ENCODE peak calls at places on chromosomes 13 and 19, in four cellular contexts. B is OCI-LY7, T is GM12878, S is AG10803. N is an unnamed sample.

GRCh38 chr13:113049521-113049941 is 56.1 kb upstream of the F7 start:
- DNase-seq in B (no peak), T (no peak), S (peak), N (no peak)

GRCh38 chr13:63337921-63338320 is 1922.3 kb upstream of the PCDH20 start:
- DNase-seq in B (no peak), T (no peak), S (no peak), N (no peak)

GRCh38 chr13:110499621-110500281 is 61.8 kb downstream of the RAB20 start:
- DNase-seq in B (no peak), T (no peak), S (peak), N (no peak)

GRCh38 chr13:27933580-27934328 is 14.0 kb downstream of the PDX1 start:
- DNase-seq in B (no peak), T (no peak), S (no peak), N (no peak)

GRCh38 chr13:75739244-75739868 is 103.2 kb downstream of the LMO7 start:
- DNase-seq in B (no peak), T (peak), S (peak), N (no peak)

GRCh38 chr13:24228852-24229458 is 68.4 kb downstream of the SPATA13 start:
- DNase-seq in B (peak), T (no peak), S (peak), N (peak)

GRCh38 chr13:99277629-99278028 is 19.4 kb upstream of the GPR18 start:
- DNase-seq in B (no peak), T (no peak), S (no peak), N (no peak)

GRCh38 chr19:45509692-45510015 is 2.4 kb downstream of the VASP start:
- DNase-seq in B (no peak), T (no peak), S (no peak), N (no peak)

GRCh38 chr13:90414691-90415596 is 932.5 kb upstream of the MIR17HG start:
- DNase-seq in B (no peak), T (no peak), S (peak), N (peak)

GRCh38 chr19:12994701-12995595 is at the start of gene NFIX:
- DNase-seq in B (peak), T (no peak), S (peak), N (no peak)

GRCh38 chr19:39430675-39431593 is 4.8 kb downstream of the RPS16 start:
- DNase-seq in B (peak), T (no peak), S (peak), N (peak)

GRCh38 chr19:32543107-32543900 is 37.7 kb upstream of the PDCD5 start:
- DNase-seq in B (no peak), T (no peak), S (no peak), N (peak)

GRCh38 chr19:27909185-27909840 is 1303.6 kb downstream of the UQCRFS1 start:
- DNase-seq in B (no peak), T (no peak), S (no peak), N (no peak)

GRCh38 chr19:50261446-50261970 is 58.1 kb downstream of the MYH14 start:
- DNase-seq in B (no peak), T (no peak), S (no peak), N (no peak)

GRCh38 chr13:85431720-85432119 is 367.5 kb downstream of the SLITRK6 start:
- DNase-seq in B (no peak), T (no peak), S (no peak), N (no peak)

GRCh38 chr19:6800991-6801396 is 28.5 kb downstream of the VAV1 start:
- DNase-seq in B (peak), T (no peak), S (peak), N (no peak)

GRCh38 chr19:7355151-7355845 is 6.6 kb downstream of the ARHGEF18 start:
- DNase-seq in B (no peak), T (no peak), S (peak), N (no peak)

GRCh38 chr13:59088716-59089115 is 1075.0 kb downstream of the DIAPH3 start:
- DNase-seq in B (no peak), T (no peak), S (no peak), N (no peak)

GRCh38 chr19:7903244-7904073 is at the start of gene MAP2K7:
- DNase-seq in B (peak), T (peak), S (peak), N (peak)

GRCh38 chr19:4186087-4186993 is 3.9 kb downstream of the ANKRD24 start:
- DNase-seq in B (peak), T (no peak), S (peak), N (no peak)

GRCh38 chr13:51562011-51562671 is 22.1 kb upstream of the WDFY2 start:
- DNase-seq in B (no peak), T (peak), S (no peak), N (no peak)

GRCh38 chr19:15379996-15380647 is 535 bp upstream of the AKAP8 start:
- DNase-seq in B (peak), T (no peak), S (peak), N (no peak)

GRCh38 chr19:48999481-49000325 is 6.0 kb downstream of the RUVBL2 start:
- DNase-seq in B (peak), T (no peak), S (peak), N (no peak)

GRCh38 chr19:11617207-11618062 is 20.2 kb downstream of the ZNF627 start:
- DNase-seq in B (no peak), T (no peak), S (no peak), N (no peak)
- H3K4me3 ChIP-seq in B (no peak), T (peak), S (no peak), N (no peak)

GRCh38 chr13:111665691-111666095 is 345.3 kb downstream of the TEX29 start:
- DNase-seq in B (no peak), T (no peak), S (no peak), N (no peak)
- TF ChIP-seq CTCF in B (no peak), T (no peak), S (no peak), N (no peak)

GRCh38 chr19:10295847-10296591 is 6.3 kb downstream of the ICAM5 start:
- DNase-seq in B (no peak), T (no peak), S (no peak), N (no peak)
- H3K4me3 ChIP-seq in B (no peak), T (peak), S (no peak), N (no peak)

DNA sequence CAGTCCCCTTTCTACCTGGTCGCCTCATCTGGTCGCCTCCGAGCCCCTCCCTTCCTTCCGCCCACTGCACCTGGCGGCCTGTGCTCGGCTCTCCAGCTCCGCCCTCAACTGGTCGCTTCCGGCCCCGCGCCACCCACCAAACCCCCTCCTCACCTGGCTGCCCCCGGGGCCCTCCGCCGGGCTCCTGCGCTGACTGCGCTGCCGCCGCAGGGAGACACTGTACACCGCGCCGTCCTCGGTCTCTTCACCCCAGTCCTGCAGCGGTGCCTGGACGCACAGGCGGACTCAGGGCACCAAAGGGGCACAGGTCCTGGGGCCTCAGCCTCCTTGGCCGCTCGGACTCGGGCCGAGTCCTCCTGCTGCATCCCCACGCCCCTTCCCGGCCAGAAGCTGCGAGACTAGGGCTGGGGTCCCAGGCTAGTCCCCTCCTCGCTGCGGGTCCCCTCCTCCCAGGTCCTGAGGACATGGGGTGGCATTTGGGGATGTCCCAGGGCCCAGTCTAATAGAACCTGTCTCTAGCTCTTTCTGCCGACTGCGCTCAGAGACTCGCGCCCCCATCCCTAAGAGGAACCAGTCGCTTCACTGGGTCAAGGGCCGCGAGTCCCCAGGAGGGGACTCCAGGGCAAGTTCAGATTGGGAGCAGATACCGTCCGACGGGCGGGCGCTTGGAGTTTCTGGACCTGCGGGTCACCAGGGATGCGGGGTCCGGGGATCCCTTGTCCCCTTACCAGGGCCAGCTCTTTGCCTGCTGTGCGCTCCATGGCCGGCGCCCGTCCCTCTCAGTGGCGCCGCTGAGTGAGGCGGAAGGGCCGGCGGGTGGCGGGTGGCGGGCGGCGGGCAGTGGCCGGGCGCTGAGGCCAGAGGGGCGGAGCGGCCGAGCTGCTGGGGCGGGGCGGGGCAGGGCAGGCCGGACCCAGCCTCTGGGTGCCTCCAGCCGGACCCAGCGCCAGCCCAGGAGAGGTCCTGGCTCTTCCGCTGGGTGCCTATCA is at the start of gene RGL3:
- DNase-seq in B (no peak), T (no peak), S (no peak), N (no peak)
- TF ChIP-seq CTCF in B (no peak), T (no peak), S (no peak), N (no peak)

DNA sequence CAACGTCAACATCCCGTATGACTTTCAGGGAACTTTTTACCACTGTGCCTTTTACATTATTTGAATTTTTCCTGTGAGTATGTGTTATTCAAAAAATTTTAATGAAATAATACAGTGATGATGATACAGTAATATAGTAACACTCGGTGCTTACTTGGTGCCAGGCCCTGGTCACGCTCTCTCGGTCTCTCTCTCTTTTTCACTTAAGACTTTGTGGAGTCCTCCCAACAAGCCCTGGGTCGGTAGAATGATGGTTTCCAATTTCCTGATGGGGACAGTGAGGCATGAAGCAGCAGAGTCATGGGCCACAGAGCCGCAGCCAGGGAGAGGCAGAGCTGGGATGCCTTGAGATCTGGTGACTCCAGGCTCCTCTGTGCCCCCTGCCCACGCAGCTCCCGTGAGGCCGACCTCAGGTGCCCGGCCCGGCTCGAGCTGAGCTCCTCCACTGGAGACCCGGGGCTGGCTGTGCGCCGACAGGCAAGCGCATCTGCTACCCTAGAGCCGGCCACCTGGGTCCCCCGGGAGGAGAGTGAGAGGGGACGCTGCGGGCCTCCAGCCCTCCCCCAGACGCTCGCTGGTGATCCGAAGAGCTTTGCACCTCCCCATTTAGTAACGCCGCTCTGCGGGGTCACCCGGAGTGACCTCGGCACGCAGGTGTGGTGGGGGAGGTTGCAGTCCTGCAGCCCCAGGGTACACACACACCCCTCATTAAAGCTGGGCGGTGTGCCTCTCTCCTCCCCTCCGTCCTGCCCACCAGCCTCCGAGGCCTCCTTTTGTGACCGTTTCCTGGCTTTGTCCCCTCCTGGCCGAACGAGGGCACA is 4.4 kb upstream of the SBK3 start:
- DNase-seq in B (peak), T (no peak), S (peak), N (peak)
- H3K4me3 ChIP-seq in B (peak), T (no peak), S (peak), N (peak)

DNA sequence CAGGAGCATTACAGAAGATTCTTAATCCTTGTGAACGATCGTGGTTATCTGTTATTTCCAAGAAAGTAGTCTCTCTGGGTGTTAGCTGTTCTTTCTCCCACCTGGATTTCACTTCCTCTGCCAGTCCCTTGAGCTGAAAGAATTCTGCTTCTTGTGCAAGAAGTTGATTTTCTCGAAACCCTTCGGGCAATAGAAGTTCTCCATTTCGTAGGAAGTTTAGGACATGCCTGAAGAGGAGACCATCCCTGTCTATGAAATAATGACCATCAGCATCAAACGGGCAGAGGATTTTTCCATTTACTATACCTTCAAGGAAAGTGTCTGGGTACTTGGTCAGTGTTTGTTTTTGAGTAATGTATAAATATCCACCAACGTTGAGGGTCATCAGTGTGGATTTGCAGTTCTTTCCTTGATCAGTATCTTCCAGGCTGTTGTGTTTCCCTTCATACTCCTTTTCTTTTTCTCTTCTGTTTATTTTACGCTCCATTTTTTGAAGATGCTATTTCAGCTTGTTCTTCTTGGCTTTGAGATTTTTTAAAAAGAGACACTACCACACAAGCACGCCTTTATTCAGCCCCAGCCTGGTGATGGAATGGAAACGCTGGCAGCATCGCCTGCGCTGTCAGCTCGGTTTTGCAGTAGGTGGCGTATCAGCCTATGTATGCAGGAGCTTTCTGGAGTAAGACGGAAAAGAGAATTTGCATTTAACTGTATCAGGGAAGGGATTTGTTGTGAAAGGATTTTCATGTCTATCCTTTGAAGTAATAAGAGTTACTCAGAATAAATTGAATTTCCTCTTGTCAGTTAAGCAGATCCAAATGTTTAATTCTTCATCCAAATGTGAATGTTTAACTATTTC is 6.5 kb downstream of the KCTD4 start:
- DNase-seq in B (no peak), T (no peak), S (peak), N (no peak)
- TF ChIP-seq CTCF in B (no peak), T (no peak), S (peak), N (peak)

GRCh38 chr19:34178276-34178614 is 5.9 kb downstream of the LSM14A start:
- DNase-seq in B (no peak), T (no peak), S (no peak), N (no peak)
- H3K4me3 ChIP-seq in B (peak), T (peak), S (no peak), N (no peak)

DNA sequence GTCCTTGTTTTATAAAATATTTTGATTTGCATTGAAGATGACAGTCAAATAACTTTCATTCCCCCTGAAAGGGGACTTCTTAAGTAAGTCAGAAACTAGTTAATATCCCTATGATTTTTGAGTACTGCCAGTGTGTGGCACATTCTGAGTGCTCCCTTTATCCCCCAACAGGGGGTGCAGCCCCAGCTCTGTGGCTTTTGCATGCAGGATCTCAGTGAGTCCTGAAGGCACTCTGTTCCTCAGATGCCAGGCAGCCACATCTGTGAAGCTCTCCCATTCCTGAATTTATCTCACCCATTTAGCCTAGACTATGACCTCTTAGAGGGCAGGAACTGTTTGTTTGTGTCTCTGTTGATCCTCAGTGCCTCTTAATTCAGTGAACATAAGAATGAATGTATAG is 123.1 kb downstream of the CDK8 start:
- DNase-seq in B (peak), T (no peak), S (peak), N (no peak)
- TF ChIP-seq CTCF in B (peak), T (no peak), S (peak), N (peak)

GRCh38 chr13:40597735-40598365 is 68.6 kb downstream of the FOXO1 start:
- DNase-seq in B (no peak), T (no peak), S (no peak), N (no peak)
- H3K4me3 ChIP-seq in B (no peak), T (no peak), S (no peak), N (no peak)

N was measured in retinal pigment epithelial cell.